ENCODE peak calls at places on chromosome 12, in five cellular contexts. W is HCT116, B is NCI-H748 treated with DMSO at 0.1 percent for 48 hours, C is NCI-H774, F is NCI-H1694. X is an unnamed sample.

GRCh38 chr12:99257672-99258071 is 389.9 kb upstream of the GARIN6 start:
- DNase-seq in C (no peak), F (no peak), B (no peak), W (no peak), X (no peak)

GRCh38 chr12:93179792-93180191 is 197.9 kb upstream of the NUDT4 start:
- DNase-seq in B (no peak), W (no peak), C (no peak), F (no peak), X (no peak)

GRCh38 chr12:46659032-46659703 is 166.6 kb downstream of the SLC38A4 start:
- DNase-seq in C (no peak), B (no peak), F (no peak), W (no peak), X (no peak)

GRCh38 chr12:15966426-15966825 is 55.3 kb downstream of the DERA start:
- DNase-seq in C (no peak), B (no peak), F (no peak), W (no peak), X (no peak)

GRCh38 chr12:111730420-111730819 is 36.3 kb upstream of the ALDH2 start:
- DNase-seq in F (no peak), B (no peak), C (no peak), W (no peak), X (no peak)

GRCh38 chr12:93846936-93847516 is 169.9 kb downstream of the CRADD start:
- DNase-seq in B (no peak), C (no peak), W (no peak), F (no peak), X (no peak)

GRCh38 chr12:55188974-55189556 is 31.8 kb upstream of the OR10A7 start:
- DNase-seq in W (peak), B (peak), F (peak), C (peak), X (peak)

GRCh38 chr12:83826112-83826511 is 1086.5 kb downstream of the SLC6A15 start:
- DNase-seq in B (peak), C (no peak), W (peak), F (no peak), X (peak)

GRCh38 chr12:52581481-52581880 is 7.8 kb upstream of the KRT74 start:
- DNase-seq in F (no peak), W (no peak), B (no peak), C (no peak), X (peak)

GRCh38 chr12:18492372-18493025 is 231.2 kb downstream of the PIK3C2G start:
- DNase-seq in W (no peak), C (no peak), B (no peak), F (no peak), X (no peak)

GRCh38 chr12:105444809-105445102 is 114.3 kb downstream of the C12orf75 start:
- DNase-seq in B (no peak), C (no peak), F (no peak), W (no peak), X (no peak)

GRCh38 chr12:94561943-94562411 is 88.4 kb downstream of the TMCC3 start:
- DNase-seq in C (no peak), W (no peak), B (no peak), F (no peak), X (peak)

GRCh38 chr12:70576341-70577282 is 60.6 kb downstream of the PTPRB start:
- DNase-seq in F (peak), W (peak), B (peak), C (peak), X (peak)

GRCh38 chr12:22380029-22380428 is 45.5 kb upstream of the ST8SIA1 start:
- DNase-seq in C (no peak), F (no peak), B (no peak), W (no peak), X (no peak)

GRCh38 chr12:41013921-41014642 is 174.0 kb upstream of the PDZRN4 start:
- DNase-seq in F (no peak), W (no peak), B (no peak), C (no peak), X (no peak)

GRCh38 chr12:129489277-129489676 is 414.5 kb downstream of the TMEM132D start:
- DNase-seq in F (no peak), B (no peak), C (no peak), W (no peak), X (no peak)

GRCh38 chr12:102879144-102879763 is 37.8 kb downstream of the PAH start:
- DNase-seq in B (peak), F (peak), W (peak), C (peak), X (peak)

GRCh38 chr12:80622271-80622670 is 85.2 kb upstream of the MYF6 start:
- DNase-seq in B (no peak), F (no peak), W (no peak), C (no peak), X (no peak)

GRCh38 chr12:52395761-52396434 is 10.2 kb downstream of the KRT82 start:
- DNase-seq in W (peak), C (peak), B (peak), F (peak), X (peak)

GRCh38 chr12:12721251-12721689 is 4.1 kb downstream of the CDKN1B start:
- DNase-seq in W (no peak), C (no peak), F (no peak), B (peak), X (peak)

GRCh38 chr12:104788848-104789271 is 169.2 kb downstream of the SLC41A2 start:
- DNase-seq in B (no peak), W (no peak), C (peak), F (no peak), X (peak)

GRCh38 chr12:15435597-15435996 is 113.3 kb downstream of the PTPRO start:
- DNase-seq in C (no peak), B (no peak), F (no peak), W (no peak), X (no peak)

GRCh38 chr12:80967565-80967964 is 29.8 kb upstream of the LIN7A start:
- DNase-seq in F (no peak), B (no peak), C (no peak), W (no peak), X (no peak)

GRCh38 chr12:59383426-59383822 is 212.4 kb upstream of the SLC16A7 start:
- DNase-seq in W (no peak), F (peak), C (no peak), B (no peak), X (no peak)